ENCODE peak calls at places on chromosomes 2 and 18, in five cellular contexts. E is breast epithelium, R is suprapubic skin, O is prostate gland, J is heart left ventricle. D is an unnamed sample.
A peak's percentile ranks its signal among the peaks of the same experiment; 100 is the strongest.

GRCh38 chr2:153543639-153544071 is 65.1 kb upstream of the RPRM start:
- DNase-seq in E (no peak), R (no peak), O (no peak), J (no peak), D (no peak)

GRCh38 chr18:985301-985700 is 80.6 kb downstream of the ADCYAP1 start:
- DNase-seq in E (no peak), R (no peak), O (no peak), J (peak; percentile 24), D (no peak)

GRCh38 chr2:100733344-100734187 is 86.4 kb upstream of the NPAS2 start:
- DNase-seq in E (no peak), R (peak; percentile 88), O (no peak), J (no peak), D (no peak)

GRCh38 chr2:177147093-177147694 is 65.4 kb upstream of the HNRNPA3 start:
- DNase-seq in E (no peak), R (no peak), O (no peak), J (no peak), D (no peak)

GRCh38 chr2:199861116-199861774 is 10.3 kb upstream of the FTCDNL1 start:
- DNase-seq in E (no peak), R (no peak), O (no peak), J (no peak), D (no peak)

GRCh38 chr2:172096661-172097547 is 5.8 kb downstream of the DLX2 start:
- DNase-seq in E (no peak), R (no peak), O (no peak), J (no peak), D (no peak)

GRCh38 chr2:187774551-187775071 is 220.4 kb upstream of the TFPI start:
- DNase-seq in E (no peak), R (no peak), O (no peak), J (no peak), D (no peak)

GRCh38 chr2:151238527-151239487 is 22.9 kb downstream of the RBM43 start:
- DNase-seq in E (no peak), R (peak; percentile 68), O (peak; percentile 34), J (peak; percentile 38), D (peak; percentile 49)

GRCh38 chr2:13113016-13113415 is 396.3 kb downstream of the TRIB2 start:
- DNase-seq in E (no peak), R (no peak), O (no peak), J (no peak), D (no peak)

GRCh38 chr2:54741250-54741649 is 17.8 kb downstream of the EML6 start:
- DNase-seq in E (no peak), R (no peak), O (no peak), J (no peak), D (no peak)

GRCh38 chr2:138207531-138207930 is 243.3 kb downstream of the HNMT start:
- DNase-seq in E (no peak), R (no peak), O (no peak), J (no peak), D (no peak)

GRCh38 chr18:13562494-13563029 is 163.8 kb downstream of the FAM210A start:
- DNase-seq in E (no peak), R (no peak), O (no peak), J (no peak), D (no peak)

GRCh38 chr18:10839401-10839800 is 310.0 kb downstream of the PIEZO2 start:
- DNase-seq in E (no peak), R (no peak), O (no peak), J (no peak), D (no peak)

GRCh38 chr18:2480536-2480935 is 90.8 kb downstream of the METTL4 start:
- DNase-seq in E (no peak), R (no peak), O (no peak), J (no peak), D (no peak)

GRCh38 chr2:72108121-72108520 is 39.5 kb downstream of the CYP26B1 start:
- DNase-seq in E (no peak), R (no peak), O (no peak), J (no peak), D (no peak)

GRCh38 chr18:76588591-76589303 is 93.7 kb upstream of the ZNF516 start:
- DNase-seq in E (no peak), R (no peak), O (no peak), J (no peak), D (no peak)

GRCh38 chr2:158936978-158937377 is 31.5 kb upstream of the TANC1 start:
- DNase-seq in E (no peak), R (no peak), O (no peak), J (peak; percentile 23), D (no peak)

GRCh38 chr18:21484851-21485636 is 115.5 kb downstream of the ESCO1 start:
- DNase-seq in E (no peak), R (no peak), O (no peak), J (no peak), D (no peak)

GRCh38 chr18:46546111-46546640 is 110.8 kb downstream of the LOXHD1 start:
- DNase-seq in E (no peak), R (no peak), O (no peak), J (no peak), D (no peak)

GRCh38 chr18:77223653-77224052 is 26.0 kb upstream of the GALR1 start:
- DNase-seq in E (no peak), R (no peak), O (no peak), J (no peak), D (no peak)

GRCh38 chr18:49061906-49062831 is 111.4 kb upstream of the SMAD7 start:
- DNase-seq in E (no peak), R (no peak), O (no peak), J (no peak), D (no peak)

GRCh38 chr2:37982147-37982582 is 57.1 kb downstream of the RMDN2 start:
- DNase-seq in E (peak; percentile 74), R (peak; percentile 77), O (peak; percentile 60), J (peak; percentile 71), D (peak; percentile 72)

GRCh38 chr2:129923265-129924141 is 56.0 kb upstream of the RAB6C start:
- DNase-seq in E (no peak), R (no peak), O (peak; percentile 28), J (no peak), D (peak; percentile 40)

GRCh38 chr18:62710417-62710816 is 4.9 kb upstream of the PHLPP1 start:
- DNase-seq in E (no peak), R (no peak), O (no peak), J (no peak), D (no peak)

GRCh38 chr18:46916551-46917107 is 678 bp downstream of the PIAS2 start:
- DNase-seq in E (no peak), R (peak; percentile 65), O (peak; percentile 11), J (no peak), D (no peak)

GRCh38 chr18:31497404-31497710 is 620 bp upstream of the DSG2 start:
- DNase-seq in E (no peak), R (no peak), O (no peak), J (no peak), D (peak; percentile 39)

GRCh38 chr18:31498450-31499156 is 626 bp downstream of the DSG2 start:
- DNase-seq in E (no peak), R (peak; percentile 70), O (peak; percentile 33), J (no peak), D (peak; percentile 42)

GRCh38 chr18:31499157-31499524 is 1.2 kb downstream of the DSG2 start:
- DNase-seq in E (no peak), R (no peak), O (no peak), J (no peak), D (no peak)

GRCh38 chr18:31500161-31500688 is 2.2 kb downstream of the DSG2 start:
- DNase-seq in E (no peak), R (no peak), O (no peak), J (no peak), D (no peak)

GRCh38 chr18:31497711-31498449 is at the start of gene DSG2:
- DNase-seq in E (peak; percentile 84), R (peak; percentile 75), O (peak; percentile 86), J (peak; percentile 62), D (peak; percentile 89)
- TF ChIP-seq POLR2A in E (no peak), R (no peak), O (peak; percentile 76), J (no peak), D (peak; percentile 83)

GRCh38 chr2:149329068-149329467 is 1.3 kb upstream of the LYPD6 start:
- DNase-seq in E (no peak), R (no peak), O (no peak), J (no peak), D (peak; percentile 26)
- H3K4me3 ChIP-seq in E (peak overlapping the region; percentile 73), R (peak overlapping the region; percentile 71), O (no peak overlapping the region), J (no peak overlapping the region), D (peak overlapping the region; percentile 23)

GRCh38 chr2:68747918-68748317 is 13.3 kb downstream of the ARHGAP25 start:
- DNase-seq in E (no peak), R (no peak), O (no peak), J (no peak), D (no peak)

GRCh38 chr2:68745006-68745405 is 10.4 kb downstream of the ARHGAP25 start:
- DNase-seq in E (no peak), R (no peak), O (no peak), J (no peak), D (no peak)

GRCh38 chr2:68744517-68744916 is 9.9 kb downstream of the ARHGAP25 start:
- DNase-seq in E (no peak), R (no peak), O (no peak), J (no peak), D (no peak)

GRCh38 chr2:68747413-68747812 is 12.8 kb downstream of the ARHGAP25 start:
- DNase-seq in E (no peak), R (no peak), O (no peak), J (no peak), D (no peak)

GRCh38 chr2:68746408-68746807 is 11.8 kb downstream of the ARHGAP25 start:
- DNase-seq in E (no peak), R (no peak), O (no peak), J (no peak), D (no peak)
- H3K36me3 ChIP-seq in E (no peaks in the 10 kb centered on the region), R (no peaks in the 10 kb centered on the region), O (no peaks in the 10 kb centered on the region), J (no peaks in the 10 kb centered on the region), D (no peaks in the 10 kb centered on the region)

GRCh38 chr2:61882850-61883249 is 5.6 kb downstream of the CCT4 start:
- DNase-seq in E (no peak), R (no peak), O (no peak), J (no peak), D (no peak)

GRCh38 chr2:61877571-61878245 is 10.7 kb downstream of the CCT4 start:
- DNase-seq in E (no peak), R (no peak), O (no peak), J (no peak), D (no peak)

GRCh38 chr2:61876400-61876799 is 12.1 kb downstream of the CCT4 start:
- DNase-seq in E (no peak), R (no peak), O (no peak), J (no peak), D (no peak)

GRCh38 chr2:61878756-61879155 is 9.7 kb downstream of the CCT4 start:
- DNase-seq in E (no peak), R (no peak), O (no peak), J (no peak), D (no peak)
- TF ChIP-seq POLR2A in E (no peak), R (no peak), O (no peak), J (no peak), D (no peak)

DNA sequence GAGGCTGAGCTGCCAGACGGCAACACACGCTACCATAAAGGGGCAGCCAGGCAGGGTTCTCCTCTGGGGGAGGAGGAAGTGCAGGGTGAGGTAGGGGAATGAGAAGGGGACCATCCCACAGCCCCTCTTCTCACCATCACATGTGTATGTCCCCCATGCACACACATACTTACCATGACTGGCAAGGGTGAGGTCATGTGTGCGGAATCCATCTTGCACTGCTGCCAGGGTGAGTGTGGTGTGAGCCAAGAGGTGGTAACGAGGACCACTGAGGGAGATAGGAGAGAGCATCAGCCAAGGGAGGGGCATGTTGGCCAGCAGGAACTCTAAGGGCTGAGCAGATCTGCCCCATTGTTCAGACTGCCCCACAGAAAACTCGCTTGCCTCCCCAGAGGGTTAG is 7.1 kb downstream of the WDR54 start:
- DNase-seq in E (no peak), R (peak; percentile 31), O (no peak), J (no peak), D (no peak)
- H3K4me3 ChIP-seq in E (no peak overlapping the region), R (no peak overlapping the region), O (no peak overlapping the region), J (no peak overlapping the region), D (no peak overlapping the region)

D was measured in body of pancreas.